ENCODE peak calls at places on chromosome 10, in nine cellular contexts. S is Calu3; U is adrenal gland; H is head of caudate nucleus; M is KBM-7; N is HCEC 1CT; Y is NCI-H2081; Z is fibroblast of lung; O is activated CD8-positive, alpha-beta memory T cell treated with anti-CD3 and anti-CD28 coated beads, Interleukin-2, amount 50 U/mL, for 4 hours. K is an unnamed sample.

GRCh38 chr10:6721480-6721879 is 141.4 kb upstream of the PRKCQ start:
- DNase-seq in N (peak), S (peak), Z (peak), M (no peak), O (no peak), Y (no peak), H (peak), U (peak), K (no peak)

GRCh38 chr10:7956508-7956907 is 98.0 kb upstream of the GATA3 start:
- DNase-seq in N (peak), Y (no peak), O (no peak), H (no peak), Z (peak), M (peak), S (no peak), U (no peak), K (no peak)

GRCh38 chr10:85008493-85009181 is 680.2 kb downstream of the CCSER2 start:
- DNase-seq in Y (peak), N (no peak), S (no peak), H (no peak), M (no peak), U (no peak), O (no peak), Z (no peak), K (no peak)

GRCh38 chr10:79248341-79248931 is 98.8 kb upstream of the PPIF start:
- DNase-seq in Z (peak), N (no peak), O (no peak), H (peak), Y (no peak), U (peak), S (no peak), M (peak), K (no peak)

GRCh38 chr10:12501851-12502525 is 152.6 kb downstream of the CAMK1D start:
- DNase-seq in N (no peak), Z (no peak), H (no peak), M (no peak), O (no peak), Y (no peak), S (peak), U (no peak), K (no peak)

GRCh38 chr10:118373786-118374185 is 31.7 kb upstream of the FAM204A start:
- DNase-seq in O (no peak), M (no peak), S (no peak), Y (no peak), H (no peak), Z (peak), N (peak), U (no peak), K (no peak)

GRCh38 chr10:47404446-47404845 is 20.4 kb upstream of the ZNF488 start:
- DNase-seq in H (no peak), Z (no peak), N (no peak), Y (no peak), U (no peak), O (no peak), S (no peak), M (no peak), K (no peak)

GRCh38 chr10:15163261-15163864 is 5.1 kb downstream of the NMT2 start:
- DNase-seq in U (no peak), M (peak), S (no peak), Z (no peak), N (no peak), Y (no peak), H (no peak), O (no peak), K (no peak)

GRCh38 chr10:60495357-60495756 is 105.7 kb upstream of the ANK3 start:
- DNase-seq in M (no peak), S (no peak), Y (no peak), O (no peak), U (no peak), N (no peak), Z (peak), H (no peak), K (no peak)

GRCh38 chr10:83127942-83128575 is 1011.2 kb upstream of the GHITM start:
- DNase-seq in Y (no peak), Z (peak), U (no peak), M (no peak), H (no peak), S (no peak), N (no peak), O (no peak), K (no peak)

GRCh38 chr10:49300140-49300974 is 1.4 kb downstream of the C10orf71 start:
- DNase-seq in M (peak), S (no peak), U (no peak), H (no peak), Y (no peak), Z (peak), N (no peak), O (no peak), K (no peak)

K was measured in Panc1.